ENCODE peak calls at places on chromosome 17, in five cellular contexts. Y is choroid plexus epithelial cell, E is bronchial epithelial cell, Z is thyroid gland, G is dorsolateral prefrontal cortex. S is an unnamed sample.

GRCh38 chr17:55794681-55795080 is 43.8 kb downstream of the PCTP start:
- DNase-seq in Y (no peak), E (no peak), Z (no peak), G (no peak), S (no peak)

GRCh38 chr17:34720760-34721159 is 141.4 kb downstream of the TMEM132E start:
- DNase-seq in Y (no peak), E (peak), Z (no peak), G (no peak), S (no peak)

GRCh38 chr17:10116267-10116666 is 82.1 kb downstream of the GAS7 start:
- DNase-seq in Y (no peak), E (no peak), Z (no peak), G (no peak), S (no peak)

GRCh38 chr17:5523249-5523648 is 36.9 kb downstream of the MIS12 start:
- DNase-seq in Y (no peak), E (no peak), Z (no peak), G (no peak), S (no peak)

GRCh38 chr17:72412650-72413076 is 291.8 kb downstream of the SOX9 start:
- DNase-seq in Y (no peak), E (no peak), Z (no peak), G (no peak), S (no peak)

GRCh38 chr17:9434502-9435113 is 141.0 kb downstream of the STX8 start:
- DNase-seq in Y (peak), E (no peak), Z (no peak), G (no peak), S (no peak)

GRCh38 chr17:28010406-28010805 is 32.1 kb upstream of the NLK start:
- DNase-seq in Y (no peak), E (no peak), Z (no peak), G (no peak), S (no peak)

GRCh38 chr17:58666858-58667267 is 25.0 kb downstream of the TEX14 start:
- DNase-seq in Y (peak), E (peak), Z (peak), G (peak), S (peak)

GRCh38 chr17:62075308-62075815 is 10.3 kb upstream of the MED13 start:
- DNase-seq in Y (peak), E (no peak), Z (no peak), G (no peak), S (no peak)

GRCh38 chr17:34667656-34668055 is 88.3 kb downstream of the TMEM132E start:
- DNase-seq in Y (no peak), E (no peak), Z (no peak), G (peak), S (no peak)

GRCh38 chr17:49527927-49528651 is 33.0 kb downstream of the NGFR start:
- DNase-seq in Y (no peak), E (no peak), Z (no peak), G (no peak), S (no peak)

GRCh38 chr17:5780476-5780875 is 196.2 kb upstream of the NLRP1 start:
- DNase-seq in Y (peak), E (peak), Z (no peak), G (no peak), S (peak)

GRCh38 chr17:64781013-64781392 is 118.9 kb upstream of the SMURF2 start:
- DNase-seq in Y (no peak), E (no peak), Z (no peak), G (no peak), S (no peak)

GRCh38 chr17:68456529-68457167 is 648 bp downstream of the WIPI1 start:
- DNase-seq in Y (peak), E (peak), Z (peak), G (peak), S (peak)

GRCh38 chr17:35373984-35374765 is 754 bp upstream of the SLFN11 start:
- DNase-seq in Y (peak), E (peak), Z (peak), G (no peak), S (peak)

GRCh38 chr17:77200711-77201110 is 59.9 kb downstream of the SEC14L1 start:
- DNase-seq in Y (no peak), E (peak), Z (no peak), G (no peak), S (peak)

GRCh38 chr17:77451894-77452852 is 311.4 kb downstream of the SEC14L1 start:
- DNase-seq in Y (peak), E (peak), Z (peak), G (peak), S (peak)

GRCh38 chr17:60577147-60577925 is 22.7 kb upstream of the PPM1D start:
- DNase-seq in Y (peak), E (no peak), Z (peak), G (peak), S (peak)
- H3K4me3 ChIP-seq in Y (peak), E (no peak), Z (no peak), G (peak), S (peak)

GRCh38 chr17:4426499-4427208 is 7.1 kb upstream of the SPNS3 start:
- DNase-seq in Y (no peak), E (no peak), Z (no peak), G (no peak), S (no peak)

GRCh38 chr17:4417129-4417667 is 16.5 kb upstream of the SPNS3 start:
- DNase-seq in Y (no peak), E (no peak), Z (no peak), G (no peak), S (no peak)

DNA sequence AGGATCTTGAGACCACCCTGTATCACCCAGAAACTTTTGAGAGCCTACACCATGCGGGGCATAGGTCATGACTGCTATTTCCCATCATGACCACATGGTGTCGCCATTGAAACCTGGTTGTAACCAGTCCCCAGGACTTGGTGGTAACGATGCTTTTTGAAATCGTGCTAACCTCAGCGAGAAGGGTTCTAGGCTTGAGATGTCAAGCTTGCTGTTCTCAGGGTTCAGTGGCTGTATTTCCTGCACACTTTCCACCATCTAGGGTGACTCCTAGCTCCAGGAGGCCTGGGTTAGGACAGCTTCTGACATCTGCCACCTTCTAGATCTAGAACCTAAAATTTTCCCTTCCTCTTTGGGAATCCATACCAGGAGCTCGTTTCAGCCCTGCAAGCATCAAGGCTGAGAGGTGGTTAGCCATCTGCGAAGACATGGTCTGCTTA is 13.0 kb upstream of the SPNS3 start:
- DNase-seq in Y (peak), E (peak), Z (peak), G (peak), S (peak)
- TF ChIP-seq CTCF in Y (peak), E (peak), Z (peak), G (peak), S (peak)

DNA sequence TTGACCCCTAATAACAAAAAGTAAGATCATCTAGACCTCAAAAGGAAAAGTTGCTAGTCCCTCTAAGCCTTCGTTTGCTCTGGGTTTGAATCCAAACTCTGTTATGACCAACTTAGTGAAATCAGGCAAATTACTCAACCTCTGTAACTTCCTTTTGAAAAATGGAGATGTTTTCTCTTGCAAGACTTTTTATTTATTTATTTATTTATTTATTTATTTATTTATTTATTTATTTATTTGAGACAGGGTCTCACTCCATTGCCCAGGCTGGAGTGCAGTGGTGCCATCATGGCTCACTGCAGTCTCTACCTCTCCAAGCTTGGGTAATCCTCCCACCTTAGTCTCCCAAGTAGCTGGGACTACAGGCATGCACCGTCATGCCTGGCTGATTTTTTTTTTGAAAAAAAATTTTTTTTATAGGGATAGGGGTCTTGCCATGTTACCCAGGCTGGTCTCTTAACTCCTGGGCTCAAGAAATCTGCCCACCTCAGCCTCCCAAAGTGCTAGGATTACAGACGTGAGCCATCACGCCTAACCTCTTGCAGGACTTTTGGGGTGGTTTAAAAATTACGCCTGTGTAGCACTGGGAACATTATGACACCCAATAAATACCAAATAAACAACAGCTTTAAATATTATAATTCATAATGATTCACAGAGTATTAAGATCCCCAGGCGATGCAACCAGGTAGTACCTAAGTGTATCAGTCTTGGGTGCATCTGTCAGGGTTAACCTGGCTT is 63.4 kb downstream of the PITPNC1 start:
- DNase-seq in Y (no peak), E (no peak), Z (no peak), G (no peak), S (peak)
- H3K4me3 ChIP-seq in Y (no peak), E (no peak), Z (no peak), G (no peak), S (peak)

DNA sequence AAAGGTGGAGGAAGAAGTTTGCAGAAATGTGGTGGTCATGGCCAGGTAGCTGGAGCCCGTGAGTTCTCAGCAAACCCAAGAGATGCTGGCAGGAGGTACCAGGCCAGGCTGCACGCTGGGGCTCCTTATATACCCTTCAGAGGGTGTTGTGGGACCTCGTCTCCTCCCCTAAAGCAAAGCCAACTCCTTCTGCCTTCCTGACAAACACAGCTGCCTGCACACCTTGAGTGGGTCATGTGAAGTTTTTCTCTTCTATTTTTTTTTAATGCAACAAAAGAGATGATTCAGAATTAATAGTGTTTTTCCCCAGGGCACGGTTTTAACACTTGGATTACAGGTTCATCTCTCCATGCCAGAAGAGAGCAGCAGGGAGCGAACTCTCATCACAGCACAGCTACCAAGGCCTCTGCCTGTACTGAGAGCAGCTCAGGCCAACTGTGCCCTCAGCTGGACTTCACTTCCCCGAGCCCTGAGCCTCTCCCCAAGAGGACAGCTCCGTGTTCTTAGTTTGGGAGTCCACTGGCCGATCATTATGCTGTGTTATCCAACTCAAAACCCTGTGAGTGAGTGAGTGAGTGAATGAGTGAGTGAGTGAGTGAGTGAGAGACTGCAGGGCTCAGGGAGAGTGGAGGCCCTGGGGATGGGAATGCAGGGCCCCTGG is at the start of gene KRT15:
- DNase-seq in Y (peak), E (peak), Z (no peak), G (no peak), S (peak)
- TF ChIP-seq CTCF in Y (peak), E (peak), Z (no peak), G (no peak), S (no peak)

GRCh38 chr17:75465039-75465438 is 8.6 kb downstream of the TMEM94 start:
- DNase-seq in Y (no peak), E (no peak), Z (no peak), G (no peak), S (no peak)
- H3K4me3 ChIP-seq in Y (no peak), E (no peak), Z (no peak), G (no peak), S (no peak)

GRCh38 chr17:691423-691822 is 23.2 kb downstream of the VPS53 start:
- DNase-seq in Y (peak), E (peak), Z (no peak), G (no peak), S (peak)

GRCh38 chr17:689556-690247 is 24.9 kb downstream of the VPS53 start:
- DNase-seq in Y (no peak), E (no peak), Z (no peak), G (peak), S (no peak)

GRCh38 chr17:685006-685405 is 29.6 kb downstream of the VPS53 start:
- DNase-seq in Y (no peak), E (no peak), Z (no peak), G (no peak), S (no peak)

GRCh38 chr17:690346-690745 is 24.3 kb downstream of the VPS53 start:
- DNase-seq in Y (no peak), E (no peak), Z (no peak), G (no peak), S (no peak)

DNA sequence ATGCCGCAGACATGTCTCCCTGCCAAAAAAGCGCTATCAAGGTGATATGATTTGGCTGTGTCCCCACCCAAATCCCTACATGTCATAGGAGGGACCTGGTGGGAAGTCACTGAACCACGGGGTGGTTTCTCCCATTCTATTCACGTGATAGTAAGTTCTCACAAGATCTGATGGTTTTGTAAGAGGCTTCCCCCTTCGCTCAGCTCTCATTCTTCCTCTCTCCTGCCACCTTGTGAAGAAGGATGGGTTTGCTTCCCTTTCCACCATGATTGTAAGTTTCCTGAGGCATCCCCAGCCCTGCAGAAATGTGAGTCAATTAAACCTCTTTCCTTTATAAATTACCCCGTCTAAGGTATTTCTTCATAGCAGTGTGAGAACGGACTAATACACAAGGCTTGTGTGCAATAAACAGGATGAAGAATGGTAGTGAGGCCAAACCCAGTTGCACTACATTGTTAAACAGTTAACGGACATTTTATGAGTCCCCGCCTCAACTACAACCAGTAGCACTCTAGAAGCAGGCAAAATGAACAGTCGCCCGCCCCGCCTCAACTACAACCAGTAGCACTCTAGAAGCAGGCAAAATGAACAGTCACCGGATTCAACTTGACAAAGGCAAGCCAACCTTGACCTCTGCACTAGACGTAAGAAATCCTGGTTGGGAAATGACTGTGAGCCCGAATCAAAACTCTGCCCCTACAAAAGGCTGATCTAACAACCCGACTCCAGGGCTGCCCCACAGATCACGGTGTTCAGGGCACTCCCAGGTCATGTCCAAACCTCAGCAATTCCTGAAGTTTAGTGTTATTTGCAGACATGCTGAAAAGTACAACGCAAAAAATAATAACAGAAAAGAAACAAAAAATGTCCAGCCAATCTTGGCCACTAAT is 26.3 kb downstream of the VPS53 start:
- DNase-seq in Y (peak), E (no peak), Z (no peak), G (no peak), S (peak)
- TF ChIP-seq CTCF in Y (peak), E (no peak), Z (no peak), G (no peak), S (peak)

GRCh38 chr17:36813957-36814356 is 123.3 kb upstream of the LHX1 start:
- DNase-seq in Y (no peak), E (no peak), Z (no peak), G (no peak), S (no peak)

GRCh38 chr17:36813357-36813756 is 123.9 kb upstream of the LHX1 start:
- DNase-seq in Y (no peak), E (no peak), Z (no peak), G (no peak), S (no peak)

GRCh38 chr17:36807496-36808180 is 129.6 kb upstream of the LHX1 start:
- DNase-seq in Y (no peak), E (no peak), Z (no peak), G (peak), S (no peak)

GRCh38 chr17:36812762-36813161 is 124.5 kb upstream of the LHX1 start:
- DNase-seq in Y (no peak), E (no peak), Z (no peak), G (no peak), S (no peak)

DNA sequence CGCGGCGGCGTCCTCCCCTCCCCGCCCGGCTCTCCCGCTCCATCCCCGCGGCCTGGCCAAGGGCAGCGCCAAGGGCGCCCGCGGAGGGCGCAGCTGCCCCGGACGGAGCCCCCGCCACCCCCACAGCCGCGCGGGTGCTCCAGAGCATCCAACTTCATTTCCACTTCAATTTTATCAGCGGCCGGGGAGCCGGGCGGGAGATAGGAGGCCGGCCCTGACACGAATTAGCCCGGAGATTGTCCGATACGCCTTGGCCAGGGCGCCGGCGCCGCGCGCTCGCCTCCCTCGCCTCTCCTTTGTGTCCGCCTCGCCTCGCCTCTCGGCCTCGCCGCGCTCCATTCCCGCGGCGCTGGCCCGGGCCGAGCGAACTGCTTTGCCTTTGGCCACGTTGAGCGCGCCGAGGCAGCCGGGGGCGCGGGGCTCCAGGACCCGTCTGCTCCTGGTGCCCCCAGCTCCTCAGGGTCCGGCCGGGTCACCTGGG is 129.1 kb upstream of the LHX1 start:
- DNase-seq in Y (peak), E (no peak), Z (no peak), G (no peak), S (peak)
- H3K4me3 ChIP-seq in Y (no peak), E (no peak), Z (no peak), G (peak), S (no peak)

GRCh38 chr17:81854974-81855774 is 5.2 kb downstream of the P4HB start:
- DNase-seq in Y (no peak), E (peak), Z (no peak), G (no peak), S (peak)
- TF ChIP-seq CTCF in Y (peak), E (peak), Z (no peak), G (no peak), S (no peak)

S was measured in cardiac fibroblast.